ENCODE peak calls at places on chromosomes 3 and 15, in six cellular contexts. G, O, X, R, N and T are unnamed samples.

GRCh38 chr15:58258501-58259274 is 120.5 kb downstream of the AQP9 start:
- DNase-seq in O (no peak), G (no peak), X (no peak), R (no peak), N (no peak), T (no peak)

GRCh38 chr3:14235896-14236295 is 57.3 kb downstream of the LSM3 start:
- DNase-seq in N (no peak), X (no peak), R (no peak), G (no peak), O (no peak), T (no peak)

GRCh38 chr3:42742259-42742658 is 30.8 kb downstream of the CCDC13 start:
- DNase-seq in G (no peak), O (no peak), X (no peak), R (no peak), N (no peak), T (no peak)

GRCh38 chr3:197417451-197417850 is 119.0 kb upstream of the DLG1 start:
- DNase-seq in G (no peak), O (no peak), R (no peak), N (no peak), X (no peak), T (no peak)

GRCh38 chr3:189530822-189531221 is 100.4 kb upstream of the TP63 start:
- DNase-seq in R (no peak), G (peak; percentile 34), X (no peak), O (no peak), N (no peak), T (no peak)

GRCh38 chr3:38544926-38545325 is 48.8 kb downstream of the EXOG start:
- DNase-seq in O (no peak), R (no peak), N (no peak), G (no peak), X (no peak), T (peak; percentile 56)

GRCh38 chr3:128489860-128490649 is 2.9 kb downstream of the GATA2 start:
- DNase-seq in R (peak; percentile 11), N (no peak), X (no peak), O (peak; percentile 29), G (peak; percentile 41), T (peak; percentile 81)

GRCh38 chr3:14203521-14204079 is 25.0 kb downstream of the LSM3 start:
- DNase-seq in O (no peak), R (peak; percentile 66), N (peak; percentile 34), G (peak; percentile 45), X (no peak), T (no peak)

GRCh38 chr3:119664850-119665379 is 4.5 kb upstream of the POPDC2 start:
- DNase-seq in N (no peak), O (no peak), R (no peak), G (no peak), X (no peak), T (no peak)

GRCh38 chr15:84748274-84749110 is at the start of gene ZNF592:
- DNase-seq in G (peak; percentile 85), N (no peak), O (peak; percentile 88), R (no peak), X (peak; percentile 80), T (peak; percentile 96)

GRCh38 chr3:162354343-162354742 is 857.7 kb downstream of the OTOL1 start:
- DNase-seq in O (no peak), N (peak; percentile 48), X (no peak), R (no peak), G (no peak), T (no peak)

GRCh38 chr3:73148207-73148606 is 86.7 kb downstream of the EBLN2 start:
- DNase-seq in N (no peak), G (no peak), X (no peak), R (no peak), O (no peak), T (no peak)

GRCh38 chr15:31254431-31255175 is 72.0 kb upstream of the KLF13 start:
- DNase-seq in N (no peak), X (no peak), R (no peak), O (no peak), G (no peak), T (peak; percentile 65)

GRCh38 chr15:62107561-62108110 is 40.9 kb downstream of the C2CD4A start:
- DNase-seq in O (no peak), X (no peak), G (no peak), R (no peak), N (no peak), T (no peak)

GRCh38 chr15:31004220-31004733 is 12.8 kb upstream of the MTMR10 start:
- DNase-seq in G (no peak), R (no peak), O (peak; percentile 36), N (no peak), X (no peak), T (no peak)

GRCh38 chr3:161691677-161692076 is 195.1 kb downstream of the OTOL1 start:
- DNase-seq in X (no peak), O (no peak), G (no peak), R (no peak), N (no peak), T (no peak)

GRCh38 chr3:135271562-135272290 is 476.7 kb downstream of the EPHB1 start:
- DNase-seq in N (no peak), X (no peak), R (peak; percentile 94), G (no peak), O (no peak), T (no peak)

GRCh38 chr3:123409443-123410148 is 39.3 kb downstream of the ADCY5 start:
- DNase-seq in O (no peak), X (no peak), G (no peak), N (no peak), R (peak; percentile 41), T (no peak)

GRCh38 chr15:40429068-40429707 is 11.6 kb upstream of the BAHD1 start:
- DNase-seq in G (no peak), X (no peak), O (no peak), N (no peak), R (no peak), T (no peak)